ENCODE peak calls at places on chromosomes 5 and 9, in eight cellular contexts. U, E, H, Q, D, K, J and B are unnamed samples. For H3K4me1, the result is how much of the 10 kb centered on the place peaks cover.

GRCh38 chr5:392431-392988 is 50.5 kb upstream of the EXOC3 start:
- DNase-seq in E (no peak), Q (peak), D (peak), U (no peak), H (no peak), K (no peak), J (peak), B (no peak)

GRCh38 chr5:59893436-59894227 is at the start of gene PDE4D:
- DNase-seq in K (peak), J (no peak), H (peak), E (peak), Q (peak), U (peak), D (no peak), B (no peak)

GRCh38 chr9:125409217-125409636 is 147.6 kb downstream of the GAPVD1 start:
- DNase-seq in J (no peak), E (no peak), Q (peak), K (no peak), H (peak), D (no peak), U (no peak), B (no peak)

GRCh38 chr5:175021886-175022285 is 297.5 kb downstream of the MSX2 start:
- DNase-seq in E (no peak), U (no peak), K (no peak), D (no peak), Q (no peak), J (no peak), H (no peak), B (no peak)

GRCh38 chr9:68493953-68494541 is 46.6 kb downstream of the TMEM252 start:
- DNase-seq in Q (no peak), D (no peak), J (no peak), U (no peak), K (no peak), H (no peak), E (no peak), B (no peak)

GRCh38 chr9:12764150-12764549 is 10.7 kb upstream of the LURAP1L start:
- DNase-seq in U (no peak), Q (no peak), D (no peak), K (no peak), E (no peak), H (no peak), J (no peak), B (no peak)

GRCh38 chr9:110115868-110116542 is 92.0 kb downstream of the C9orf152 start:
- DNase-seq in E (no peak), D (no peak), J (no peak), U (no peak), Q (no peak), H (no peak), K (no peak), B (no peak)

GRCh38 chr5:167565555-167565954 is 725.9 kb upstream of the WWC1 start:
- DNase-seq in U (no peak), Q (no peak), K (peak), E (no peak), J (no peak), H (no peak), D (no peak), B (no peak)

GRCh38 chr5:163373401-163374066 is 63.9 kb upstream of the CCNG1 start:
- DNase-seq in K (no peak), U (no peak), H (no peak), D (no peak), E (no peak), Q (no peak), J (no peak), B (no peak)

GRCh38 chr5:126808619-126809018 is 31.7 kb downstream of the LMNB1 start:
- DNase-seq in J (no peak), K (peak), U (no peak), Q (no peak), H (no peak), D (peak), E (no peak), B (no peak)

GRCh38 chr9:112846528-112847488 is 43.9 kb downstream of the SLC46A2 start:
- DNase-seq in U (no peak), Q (peak), D (no peak), J (no peak), K (no peak), H (no peak), E (no peak), B (no peak)

GRCh38 chr9:653421-653820 is 188.1 kb upstream of the DMRT1 start:
- DNase-seq in J (no peak), E (no peak), U (no peak), D (no peak), K (no peak), Q (no peak), H (no peak), B (no peak)

GRCh38 chr5:102114525-102115069 is 181.5 kb downstream of the SLCO4C1 start:
- DNase-seq in K (no peak), Q (no peak), E (no peak), H (no peak), U (no peak), J (no peak), D (no peak), B (no peak)

GRCh38 chr5:72015103-72015548 is 92.1 kb upstream of the MAP1B start:
- DNase-seq in H (no peak), E (no peak), U (no peak), Q (no peak), D (peak), J (no peak), K (peak), B (peak)

GRCh38 chr5:10702911-10703491 is 58.0 kb downstream of the DAP start:
- DNase-seq in H (no peak), D (peak), J (no peak), U (no peak), K (no peak), E (no peak), Q (no peak), B (no peak)

GRCh38 chr5:170985486-170985885 is 123.7 kb downstream of the RANBP17 start:
- DNase-seq in D (no peak), J (no peak), U (no peak), K (no peak), Q (no peak), H (no peak), E (no peak), B (no peak)

GRCh38 chr9:38277601-38278200 is 114.8 kb upstream of the ALDH1B1 start:
- DNase-seq in U (no peak), H (no peak), D (no peak), Q (no peak), K (no peak), E (peak), J (no peak), B (no peak)

GRCh38 chr5:86427158-86427557 is 190.6 kb upstream of the COX7C start:
- DNase-seq in H (no peak), D (no peak), U (no peak), J (no peak), K (no peak), Q (no peak), E (no peak), B (no peak)

GRCh38 chr9:97980479-97980803 is 2.7 kb upstream of the ANP32B start:
- DNase-seq in K (no peak), D (no peak), J (no peak), H (peak), E (peak), U (no peak), Q (no peak), B (no peak)

GRCh38 chr9:129685220-129685932 is 19.9 kb downstream of the PRRX2 start:
- DNase-seq in E (no peak), D (no peak), U (no peak), K (peak), Q (no peak), J (no peak), H (no peak), B (no peak)

GRCh38 chr9:129141066-129142041 is 30.1 kb downstream of the PTPA start:
- DNase-seq in J (peak), Q (no peak), H (peak), E (peak), D (no peak), U (peak), K (no peak), B (peak)

GRCh38 chr5:101942321-101942882 is 353.7 kb downstream of the SLCO4C1 start:
- DNase-seq in H (no peak), Q (peak), U (no peak), K (no peak), J (no peak), E (peak), D (no peak), B (no peak)

GRCh38 chr5:154916874-154917273 is 21.1 kb downstream of the GEMIN5 start:
- DNase-seq in K (no peak), E (no peak), U (no peak), Q (no peak), J (no peak), D (no peak), H (no peak), B (no peak)

GRCh38 chr9:126661521-126662251 is 48.0 kb downstream of the LMX1B start:
- DNase-seq in E (no peak), K (no peak), H (no peak), J (no peak), Q (peak), D (peak), U (no peak), B (no peak)

GRCh38 chr9:126658964-126659555 is 45.3 kb downstream of the LMX1B start:
- DNase-seq in E (no peak), J (no peak), K (no peak), Q (no peak), U (no peak), D (no peak), H (no peak), B (no peak)

GRCh38 chr9:126663661-126664072 is 49.9 kb downstream of the LMX1B start:
- DNase-seq in U (no peak), D (no peak), E (no peak), J (no peak), H (no peak), K (no peak), Q (no peak), B (no peak)

GRCh38 chr9:126661122-126661520 is 47.4 kb downstream of the LMX1B start:
- DNase-seq in D (no peak), J (no peak), Q (no peak), U (no peak), H (no peak), E (no peak), K (no peak), B (no peak)

DNA sequence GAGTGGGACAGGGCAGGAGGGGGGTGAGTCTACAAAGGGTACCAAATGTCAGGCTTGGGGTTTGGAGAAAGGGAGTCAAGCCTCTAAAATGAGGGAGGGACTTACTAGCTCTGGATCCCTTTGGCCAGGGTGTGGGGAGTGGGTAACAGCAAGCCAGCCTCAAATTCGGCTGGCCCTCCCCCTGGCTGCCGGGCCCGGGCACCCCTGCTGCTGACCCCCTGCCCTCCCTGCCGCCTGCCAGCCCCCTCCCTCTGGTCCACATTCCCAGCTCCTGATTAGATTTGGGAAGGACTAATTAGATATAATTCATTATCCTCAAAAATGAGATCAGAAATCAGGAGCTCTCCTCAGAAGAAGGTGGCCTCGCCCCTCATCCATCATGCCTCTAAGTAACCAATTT is 44.5 kb downstream of the LMX1B start:
- DNase-seq in H (no peak), E (no peak), Q (no peak), U (no peak), D (no peak), K (no peak), J (no peak), B (no peak)
- TF ChIP-seq EP300 in H (no peak), E (no peak), Q (no peak), U (no peak), D (no peak), K (no peak), J (no peak), B (no peak)

DNA sequence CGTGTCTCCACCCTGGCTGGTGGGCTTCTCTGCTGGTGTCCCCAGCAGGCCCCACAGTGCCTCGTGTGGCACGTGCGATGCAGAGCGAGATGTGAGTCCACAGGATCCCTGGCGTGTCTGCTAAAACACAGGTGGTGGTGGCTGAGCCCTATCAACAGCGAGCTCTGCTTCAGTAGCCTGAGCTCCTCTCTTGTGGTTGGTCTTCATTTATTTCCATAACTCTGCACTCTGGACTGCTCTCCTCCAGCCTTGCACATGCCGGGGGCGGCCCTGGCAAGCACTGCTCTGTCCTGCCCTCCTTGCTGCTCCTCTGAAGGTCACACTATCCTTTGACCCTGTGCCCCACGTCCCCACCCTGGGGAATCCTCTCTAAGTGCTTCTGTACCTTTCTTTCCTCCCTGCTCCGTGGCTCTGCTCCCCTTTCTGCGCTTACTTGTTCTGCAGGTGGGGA is 59.2 kb downstream of the NSUN2 start:
- DNase-seq in K (no peak), J (no peak), Q (no peak), H (no peak), E (no peak), D (no peak), U (no peak), B (no peak)
- TF ChIP-seq CTCF in K (no peak), J (no peak), Q (peak), H (no peak), E (no peak), D (no peak), U (no peak), B (no peak)

GRCh38 chr5:5418764-5419163 is 3.7 kb upstream of the ICE1 start:
- DNase-seq in U (no peak), K (no peak), J (no peak), E (peak), D (no peak), Q (no peak), H (no peak), B (no peak)
- H3K4me1 ChIP-seq in U (under half), K (under half), J (under half), E (under half), D (under half), Q (under half), H (under half), B (under half)

GRCh38 chr9:133427658-133428348 is 5.6 kb downstream of the ADAMTS13 start:
- DNase-seq in K (no peak), Q (no peak), U (no peak), E (no peak), J (no peak), D (no peak), H (no peak), B (no peak)

GRCh38 chr9:133429641-133430161 is 7.5 kb downstream of the ADAMTS13 start:
- DNase-seq in J (no peak), E (peak), Q (peak), D (peak), U (no peak), H (no peak), K (peak), B (no peak)

GRCh38 chr9:133429216-133429613 is 7.0 kb downstream of the ADAMTS13 start:
- DNase-seq in K (no peak), D (no peak), U (no peak), H (no peak), J (no peak), E (no peak), Q (peak), B (no peak)

GRCh38 chr9:133430244-133430643 is 8.1 kb downstream of the ADAMTS13 start:
- DNase-seq in Q (no peak), U (no peak), K (no peak), D (no peak), H (no peak), J (no peak), E (no peak), B (no peak)

DNA sequence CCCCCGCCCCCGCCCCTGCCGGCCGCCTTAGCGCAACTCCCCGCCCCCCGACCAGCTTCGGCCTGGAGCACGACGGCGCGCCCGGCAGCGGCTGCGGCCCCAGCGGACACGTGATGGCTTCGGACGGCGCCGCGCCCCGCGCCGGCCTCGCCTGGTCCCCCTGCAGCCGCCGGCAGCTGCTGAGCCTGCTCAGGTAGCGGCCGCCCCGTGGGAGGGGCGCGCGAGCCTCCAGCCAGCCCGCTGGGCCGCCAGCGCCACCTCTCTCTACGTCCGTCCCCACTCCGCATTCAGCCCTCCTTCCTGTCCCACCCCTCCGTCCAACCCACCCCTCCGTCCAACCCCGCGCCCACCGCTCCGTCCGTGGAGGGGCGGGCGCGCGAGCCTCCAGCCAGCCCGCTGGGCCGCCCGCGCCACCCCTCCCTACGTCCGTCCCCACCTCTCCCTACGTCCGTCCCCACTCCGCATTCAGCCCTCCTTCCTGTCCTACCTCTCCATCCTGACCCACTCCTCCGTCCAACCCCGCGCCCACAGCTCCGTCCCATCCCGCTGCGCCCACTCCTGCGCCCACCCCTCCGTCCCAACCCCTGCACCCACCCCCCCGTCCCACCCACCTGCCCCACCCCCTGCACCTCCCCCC is 6.5 kb downstream of the ADAMTS13 start:
- DNase-seq in E (peak), J (no peak), H (no peak), U (no peak), D (peak), Q (peak), K (peak), B (no peak)
- TF ChIP-seq EP300 in E (no peak), J (no peak), H (no peak), U (no peak), D (no peak), Q (no peak), K (no peak), B (no peak)

DNA sequence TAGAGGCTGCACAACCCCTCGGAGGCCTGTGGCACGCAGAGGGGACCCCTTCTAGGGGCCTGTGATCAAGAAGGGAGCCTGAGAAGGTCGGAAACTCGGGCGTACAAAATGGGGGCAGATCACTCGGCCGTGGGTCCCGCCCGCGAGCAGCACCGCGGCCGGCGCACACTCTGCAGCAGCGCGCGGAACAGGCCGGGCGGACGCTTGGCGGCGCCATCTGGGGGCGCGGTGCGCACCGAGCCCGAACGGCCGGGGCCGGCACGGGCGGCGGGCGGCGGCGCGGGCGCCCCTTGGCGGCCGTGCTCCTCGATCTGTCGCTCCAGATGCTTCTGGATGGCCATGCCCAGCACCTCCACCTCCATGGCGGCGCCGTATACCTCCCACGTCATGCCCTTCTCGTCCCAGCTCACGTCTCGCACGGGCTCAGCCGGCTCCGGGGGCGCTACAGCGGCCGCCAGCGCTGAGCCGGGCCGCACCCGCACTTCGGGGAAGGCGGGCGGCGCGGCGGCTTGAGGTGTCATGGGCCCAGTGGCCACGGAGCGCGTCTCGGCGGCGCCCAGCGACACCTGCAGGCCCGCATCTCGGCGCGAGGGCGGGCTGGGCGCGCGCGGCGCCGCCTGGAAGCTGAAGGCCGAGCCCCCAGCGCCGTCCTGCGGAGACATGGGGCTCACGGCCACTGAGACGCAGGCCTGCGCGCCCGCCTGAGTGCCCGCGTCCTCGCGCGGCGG is 13.1 kb downstream of the GPRIN1 start:
- DNase-seq in Q (peak), E (peak), J (no peak), D (no peak), U (no peak), H (no peak), K (no peak), B (peak)
- TF ChIP-seq CTCF in Q (peak), E (peak), J (no peak), D (no peak), U (no peak), H (no peak), K (no peak), B (peak)

GRCh38 chr5:122978068-122978467 is 58.5 kb downstream of the PPIC start:
- DNase-seq in Q (no peak), J (no peak), K (no peak), U (no peak), E (no peak), H (no peak), D (no peak), B (no peak)

GRCh38 chr5:122977306-122977705 is 59.2 kb downstream of the PPIC start:
- DNase-seq in J (no peak), D (no peak), U (no peak), K (no peak), Q (no peak), E (no peak), H (no peak), B (no peak)

GRCh38 chr5:122971333-122971732 is 65.2 kb downstream of the PPIC start:
- DNase-seq in K (no peak), U (no peak), E (no peak), Q (no peak), H (no peak), J (no peak), D (no peak), B (no peak)

GRCh38 chr5:122967625-122968024 is 68.9 kb downstream of the PPIC start:
- DNase-seq in J (peak), D (no peak), K (no peak), E (no peak), H (no peak), U (no peak), Q (no peak), B (no peak)

DNA sequence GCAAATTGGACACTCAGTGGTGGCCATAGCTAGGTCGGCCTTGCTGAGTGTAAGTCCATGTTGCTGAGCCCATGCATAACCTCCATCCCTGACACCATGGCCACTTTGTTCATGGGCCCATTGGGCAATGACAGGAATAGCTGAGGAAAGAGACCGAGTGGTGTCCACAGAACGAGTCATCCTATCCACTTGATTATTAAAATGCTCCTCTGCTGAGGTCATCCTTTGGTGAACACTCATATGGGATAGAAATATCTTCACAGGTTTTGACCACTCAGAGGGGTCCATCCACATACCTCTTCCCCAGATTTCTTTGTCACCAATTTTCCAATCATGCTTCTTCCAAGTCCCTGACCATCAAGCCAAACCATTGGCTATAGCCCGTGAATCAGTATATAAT is 63.6 kb downstream of the PPIC start:
- DNase-seq in U (no peak), K (no peak), H (no peak), E (no peak), Q (no peak), J (no peak), D (no peak), B (no peak)
- H3K4me1 ChIP-seq in U (under half), K (under half), H (under half), E (under half), Q (under half), J (under half), D (under half), B (under half)

GRCh38 chr5:144187699-144188294 is 17.1 kb downstream of the KCTD16 start:
- DNase-seq in Q (no peak), D (no peak), E (peak), H (peak), K (peak), U (peak), J (peak), B (no peak)
- TF ChIP-seq EP300 in Q (no peak), D (no peak), E (no peak), H (no peak), K (peak), U (no peak), J (peak), B (no peak)

DNA sequence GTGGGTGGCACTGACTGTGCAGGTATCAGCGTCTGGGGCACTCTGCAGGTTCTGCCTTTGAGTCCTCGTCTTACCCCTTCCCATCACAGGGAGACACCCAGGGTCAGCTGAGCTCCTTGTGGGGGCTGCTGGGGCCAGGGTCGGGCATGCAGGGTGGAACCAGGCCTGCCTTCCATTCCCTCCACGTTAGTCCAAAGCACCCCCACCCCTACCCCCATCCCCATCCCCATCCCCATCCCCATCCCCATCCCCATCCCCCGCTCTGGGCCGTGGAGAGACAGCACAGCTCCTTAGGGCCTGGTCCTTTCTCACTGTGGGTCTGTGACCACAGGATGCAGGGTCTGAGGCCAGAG is 1.6 kb upstream of the PITX1 start:
- DNase-seq in K (no peak), U (no peak), J (no peak), Q (no peak), D (no peak), E (no peak), H (no peak), B (no peak)
- TF ChIP-seq CTCF in K (no peak), U (no peak), J (no peak), Q (no peak), D (no peak), E (no peak), H (no peak), B (no peak)